ENCODE peak calls at places on chromosomes 2 and 18, in seven cellular contexts. F is RWPE1, W is heart left ventricle, T is heart right ventricle, E is PC-3, D is tibial artery, G is dorsolateral prefrontal cortex. R is an unnamed sample.

GRCh38 chr2:72982219-72982618 is 64.9 kb downstream of the EMX1 start:
- DNase-seq in F (no peak), W (no peak), T (no peak), E (peak), D (no peak), G (no peak), R (no peak)

GRCh38 chr18:23226386-23226785 is 91.1 kb downstream of the CABLES1 start:
- DNase-seq in F (no peak), W (no peak), T (no peak), E (no peak), D (no peak), G (no peak), R (no peak)

GRCh38 chr2:121095257-121096080 is 189.5 kb downstream of the TFCP2L1 start:
- DNase-seq in F (peak), W (peak), T (peak), E (peak), D (no peak), G (peak), R (peak)

GRCh38 chr2:237403024-237403882 is 10.7 kb downstream of the COL6A3 start:
- DNase-seq in F (no peak), W (peak), T (no peak), E (no peak), D (no peak), G (no peak), R (no peak)

GRCh38 chr2:94874277-94874997 is 3.2 kb downstream of the TEKT4 start:
- DNase-seq in F (peak), W (peak), T (no peak), E (peak), D (no peak), G (peak), R (peak)

GRCh38 chr2:2801458-2801857 is 470.4 kb upstream of the MYT1L start:
- DNase-seq in F (no peak), W (no peak), T (no peak), E (no peak), D (no peak), G (no peak), R (no peak)

GRCh38 chr18:8659609-8660242 is 45.6 kb upstream of the MTCL1 start:
- DNase-seq in F (no peak), W (no peak), T (no peak), E (no peak), D (no peak), G (no peak), R (no peak)

GRCh38 chr2:156396126-156396525 is 40.1 kb upstream of the GPD2 start:
- DNase-seq in F (no peak), W (no peak), T (no peak), E (no peak), D (no peak), G (no peak), R (no peak)

GRCh38 chr2:63486861-63487290 is 101.4 kb downstream of the WDPCP start:
- DNase-seq in F (no peak), W (no peak), T (no peak), E (peak), D (no peak), G (no peak), R (no peak)

GRCh38 chr18:51134721-51135120 is 62.8 kb downstream of the MEX3C start:
- DNase-seq in F (no peak), W (no peak), T (no peak), E (no peak), D (no peak), G (no peak), R (no peak)

GRCh38 chr2:227423633-227424499 is 36.1 kb upstream of the SCYGR1 start:
- DNase-seq in F (no peak), W (no peak), T (no peak), E (no peak), D (no peak), G (no peak), R (no peak)

GRCh38 chr18:62715829-62716678 is 713 bp downstream of the PHLPP1 start:
- DNase-seq in F (peak), W (peak), T (peak), E (peak), D (peak), G (no peak), R (peak)

GRCh38 chr18:12606592-12607315 is 51.2 kb downstream of the SPIRE1 start:
- DNase-seq in F (peak), W (no peak), T (no peak), E (peak), D (no peak), G (no peak), R (no peak)

GRCh38 chr2:126761981-126762878 is 106.3 kb downstream of the GYPC start:
- DNase-seq in F (no peak), W (no peak), T (no peak), E (no peak), D (no peak), G (no peak), R (no peak)

GRCh38 chr2:8631465-8632005 is 50.3 kb upstream of the ID2 start:
- DNase-seq in F (no peak), W (no peak), T (no peak), E (no peak), D (no peak), G (no peak), R (no peak)

GRCh38 chr2:147488472-147488871 is 356.4 kb upstream of the ACVR2A start:
- DNase-seq in F (no peak), W (no peak), T (no peak), E (no peak), D (no peak), G (no peak), R (no peak)

GRCh38 chr2:121213386-121213785 is 71.6 kb downstream of the TFCP2L1 start:
- DNase-seq in F (no peak), W (no peak), T (no peak), E (no peak), D (no peak), G (no peak), R (no peak)

GRCh38 chr18:71597219-71597618 is 946.9 kb downstream of the CBLN2 start:
- DNase-seq in F (no peak), W (no peak), T (no peak), E (no peak), D (no peak), G (no peak), R (no peak)

GRCh38 chr18:48318481-48318880 is 90.7 kb downstream of the ZBTB7C start:
- DNase-seq in F (no peak), W (no peak), T (no peak), E (no peak), D (no peak), G (no peak), R (no peak)

GRCh38 chr2:170321526-170321925 is 143.6 kb downstream of the MYO3B start:
- DNase-seq in F (no peak), W (no peak), T (no peak), E (no peak), D (no peak), G (no peak), R (no peak)

GRCh38 chr2:214995409-214995808 is 143.0 kb downstream of the ABCA12 start:
- DNase-seq in F (no peak), W (no peak), T (no peak), E (no peak), D (no peak), G (no peak), R (no peak)

GRCh38 chr2:134583462-134583861 is 135.3 kb downstream of the TMEM163 start:
- DNase-seq in F (no peak), W (no peak), T (no peak), E (no peak), D (no peak), G (no peak), R (no peak)

GRCh38 chr2:75064691-75065396 is 106.4 kb downstream of the POLE4 start:
- DNase-seq in F (peak), W (peak), T (peak), E (peak), D (peak), G (peak), R (no peak)

GRCh38 chr18:13797157-13797611 is 26.8 kb upstream of the MC5R start:
- DNase-seq in F (peak), W (no peak), T (no peak), E (peak), D (no peak), G (no peak), R (no peak)

GRCh38 chr2:9139491-9140443 is 66.8 kb upstream of the ASAP2 start:
- DNase-seq in F (peak), W (peak), T (peak), E (peak), D (peak), G (peak), R (peak)

GRCh38 chr2:190927257-190927656 is 46.6 kb downstream of the GLS start:
- DNase-seq in F (no peak), W (no peak), T (no peak), E (no peak), D (no peak), G (no peak), R (no peak)

GRCh38 chr2:190916829-190917228 is 36.2 kb downstream of the GLS start:
- DNase-seq in F (no peak), W (no peak), T (no peak), E (no peak), D (no peak), G (no peak), R (no peak)

GRCh38 chr2:190920085-190920484 is 39.5 kb downstream of the GLS start:
- DNase-seq in F (no peak), W (no peak), T (no peak), E (no peak), D (no peak), G (no peak), R (no peak)

GRCh38 chr2:190922411-190922810 is 41.8 kb downstream of the GLS start:
- DNase-seq in F (no peak), W (no peak), T (no peak), E (no peak), D (no peak), G (no peak), R (no peak)
- H3K27ac ChIP-seq in F (no peak), W (no peak), T (no peak), E (no peak), D (peak), G (no peak), R (no peak)

DNA sequence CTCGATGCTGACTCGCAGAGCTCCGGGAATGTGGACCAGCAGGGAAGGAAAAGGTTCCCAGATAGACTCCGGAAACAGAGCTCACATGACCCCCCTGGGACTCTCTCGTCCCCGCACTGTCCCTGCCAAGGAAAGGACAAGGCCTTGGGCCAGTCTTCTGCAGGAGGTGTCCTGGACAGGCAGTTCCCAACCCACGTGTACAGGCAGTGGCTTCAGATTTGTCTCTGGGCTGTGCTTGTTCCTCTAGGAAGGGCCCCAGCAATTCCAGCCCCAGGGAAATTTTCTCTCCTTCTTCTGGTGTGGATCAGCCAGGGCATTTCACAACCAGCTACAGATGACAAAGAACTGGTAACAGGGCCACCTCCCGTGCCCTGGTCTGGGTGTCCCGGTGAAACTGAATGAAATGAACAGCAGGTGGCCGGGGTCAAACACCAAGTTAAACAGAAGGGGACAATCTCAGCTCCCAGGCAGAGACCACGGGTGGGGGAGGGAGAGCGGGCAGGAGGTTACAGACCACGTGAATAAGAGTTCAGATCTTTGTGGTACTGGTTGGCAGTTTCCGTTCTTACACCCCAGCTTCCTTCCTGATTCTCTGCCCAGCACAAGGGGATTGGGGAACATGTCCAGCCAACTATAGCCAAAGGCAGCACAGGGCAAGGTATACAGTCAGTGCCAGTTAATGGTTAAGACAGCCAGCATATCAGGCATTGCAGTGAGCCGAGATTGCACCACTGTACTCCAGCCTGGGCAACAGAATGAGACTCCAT is 52.2 kb upstream of the CAB39 start:
- DNase-seq in F (no peak), W (peak), T (peak), E (no peak), D (peak), G (no peak), R (no peak)
- H3K27ac ChIP-seq in F (no peak), W (peak), T (peak), E (no peak), D (no peak), G (peak), R (no peak)

GRCh38 chr2:172436889-172437288 is 9.5 kb downstream of the ITGA6 start:
- DNase-seq in F (no peak), W (no peak), T (no peak), E (no peak), D (no peak), G (no peak), R (no peak)

GRCh38 chr2:172438741-172439508 is 11.5 kb downstream of the ITGA6 start:
- DNase-seq in F (peak), W (no peak), T (peak), E (peak), D (no peak), G (no peak), R (peak)

GRCh38 chr2:172437419-172438063 is 10.2 kb downstream of the ITGA6 start:
- DNase-seq in F (no peak), W (no peak), T (no peak), E (no peak), D (no peak), G (no peak), R (no peak)

GRCh38 chr2:172439509-172439860 is 12.1 kb downstream of the ITGA6 start:
- DNase-seq in F (no peak), W (no peak), T (no peak), E (no peak), D (no peak), G (no peak), R (no peak)

DNA sequence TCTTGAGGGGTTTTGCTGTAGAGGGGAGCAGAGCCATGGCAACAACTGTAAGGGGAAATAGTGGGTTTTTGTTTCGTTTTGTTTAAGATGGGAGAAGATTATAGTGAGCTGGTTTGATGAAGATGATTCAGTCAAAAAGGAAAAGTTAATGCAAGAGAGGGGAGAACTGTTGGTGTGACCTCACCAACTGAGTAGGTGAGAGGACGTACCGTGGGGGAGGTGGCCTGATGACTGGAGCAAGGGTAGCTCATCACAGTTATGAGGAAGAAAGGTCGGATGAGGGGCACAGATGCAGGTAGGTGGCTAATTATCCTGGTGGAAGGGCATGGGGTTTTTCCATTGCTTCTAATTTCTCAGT is 10.7 kb downstream of the ITGA6 start:
- DNase-seq in F (no peak), W (no peak), T (no peak), E (peak), D (no peak), G (no peak), R (no peak)
- H3K27ac ChIP-seq in F (peak), W (peak), T (peak), E (peak), D (no peak), G (peak), R (no peak)

GRCh38 chr2:64515075-64515474 is 9.1 kb upstream of the AFTPH start:
- DNase-seq in F (no peak), W (no peak), T (no peak), E (no peak), D (no peak), G (no peak), R (no peak)
- H3K27ac ChIP-seq in F (no peak), W (no peak), T (no peak), E (no peak), D (no peak), G (no peak), R (peak)

GRCh38 chr18:68714356-68714706 is 577 bp downstream of the TMX3 start:
- DNase-seq in F (no peak), W (no peak), T (no peak), E (no peak), D (peak), G (no peak), R (peak)
- H3K27ac ChIP-seq in F (peak), W (peak), T (peak), E (peak), D (peak), G (peak), R (peak)

GRCh38 chr2:109351164-109351756 is 222.3 kb downstream of the SH3RF3 start:
- DNase-seq in F (peak), W (peak), T (peak), E (peak), D (peak), G (no peak), R (peak)
- H3K27ac ChIP-seq in F (peak), W (peak), T (no peak), E (peak), D (peak), G (peak), R (no peak)

DNA sequence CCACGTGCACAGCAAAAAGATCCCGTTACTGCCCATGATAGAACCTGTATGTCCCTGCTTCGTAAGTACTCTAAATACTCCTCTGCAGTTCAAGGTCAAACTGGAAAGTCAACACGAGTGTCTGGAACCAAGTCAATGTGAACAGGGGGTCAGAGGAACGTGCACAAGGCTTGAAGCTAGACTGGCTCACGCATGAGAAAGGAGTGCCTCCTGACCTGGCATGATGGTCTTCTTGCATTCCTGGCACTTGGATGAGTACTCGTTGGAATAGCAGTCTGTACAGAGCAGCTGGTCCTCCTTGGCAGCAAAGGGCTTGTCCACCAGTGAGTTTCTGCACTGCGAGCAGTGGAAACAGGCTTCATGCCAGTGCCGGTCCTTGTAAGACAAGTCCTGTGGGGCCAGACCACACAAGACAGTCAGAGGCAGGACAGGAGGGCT is 25.5 kb downstream of the FHL2 start:
- DNase-seq in F (no peak), W (peak), T (peak), E (no peak), D (peak), G (no peak), R (peak)
- H3K27ac ChIP-seq in F (peak), W (peak), T (peak), E (no peak), D (peak), G (peak), R (peak)

DNA sequence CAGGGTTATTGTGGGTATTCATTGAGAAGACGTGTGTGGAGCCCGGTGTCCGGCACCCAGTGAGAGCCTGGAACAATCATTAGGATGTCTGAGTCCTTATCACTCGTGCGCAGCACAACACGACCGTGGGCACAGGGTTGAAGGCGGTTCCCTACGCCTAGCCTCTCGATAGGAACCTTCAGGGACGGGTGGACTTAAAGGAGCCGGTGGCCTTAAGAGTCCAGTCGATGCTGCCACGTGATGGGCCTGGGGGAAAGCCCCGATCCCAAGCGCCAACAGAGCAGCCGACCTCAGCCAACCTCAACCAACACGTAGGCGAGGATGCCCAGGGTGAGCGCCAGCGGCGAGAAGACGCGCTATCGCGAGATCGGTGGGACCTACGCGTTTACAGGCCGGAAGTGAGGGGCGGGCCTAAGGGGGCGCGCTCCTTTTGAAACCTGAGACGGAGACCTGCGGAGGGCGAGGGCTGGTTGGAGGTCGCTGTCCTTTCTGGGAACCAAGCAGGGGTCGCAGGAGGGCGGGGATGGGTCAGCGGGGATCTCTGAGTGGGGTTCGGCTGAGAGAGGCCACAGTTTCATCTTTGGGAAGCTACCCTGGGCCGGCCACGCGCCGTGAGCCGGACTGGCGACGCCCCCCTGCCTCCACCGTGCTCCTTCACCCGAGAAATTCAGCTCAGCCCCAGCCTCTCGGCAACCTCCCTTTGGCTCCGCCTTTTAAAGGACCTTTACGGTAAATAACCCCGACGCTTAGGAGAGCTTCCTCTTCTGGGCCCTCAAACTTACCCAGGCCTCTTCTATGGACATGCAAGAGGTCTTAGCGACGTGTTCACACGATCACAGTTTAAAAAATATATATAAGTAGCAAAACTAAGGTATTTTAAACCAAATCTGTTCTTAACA is 28.3 kb downstream of the WNT10A start:
- DNase-seq in F (peak), W (peak), T (peak), E (peak), D (peak), G (peak), R (peak)
- H3K27ac ChIP-seq in F (peak), W (peak), T (no peak), E (no peak), D (no peak), G (no peak), R (no peak)

GRCh38 chr2:54490863-54491262 is 34.7 kb downstream of the SPTBN1 start:
- DNase-seq in F (no peak), W (no peak), T (no peak), E (no peak), D (no peak), G (no peak), R (no peak)
- H3K27ac ChIP-seq in F (no peak), W (peak), T (peak), E (no peak), D (no peak), G (peak), R (no peak)

DNA sequence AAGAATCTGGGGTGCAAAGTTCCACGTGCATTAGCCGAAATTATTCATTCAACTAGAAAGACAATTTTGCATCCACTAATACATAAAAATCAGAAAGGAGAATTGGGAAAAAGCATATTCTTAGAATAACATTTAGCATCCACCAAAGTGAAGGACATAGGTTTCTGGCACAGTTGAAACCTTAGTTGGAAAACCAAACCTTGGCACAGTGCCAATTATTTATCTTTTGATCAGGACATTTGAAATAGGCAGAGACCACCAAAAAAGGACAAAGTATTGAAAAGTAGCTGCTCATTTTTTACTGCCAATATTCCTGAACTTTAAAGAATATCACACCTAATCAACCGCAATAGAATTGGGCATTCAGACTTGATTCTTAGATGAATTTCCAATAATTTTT is 25.5 kb upstream of the NFU1 start:
- DNase-seq in F (no peak), W (no peak), T (no peak), E (no peak), D (no peak), G (no peak), R (no peak)
- H3K27ac ChIP-seq in F (no peak), W (no peak), T (no peak), E (no peak), D (no peak), G (no peak), R (no peak)